ENCODE peak calls at places on chromosomes 13 and 19, in five cellular contexts. W, A, G, I and E are unnamed samples.

GRCh38 chr13:111304603-111305289 is 15.7 kb upstream of the TEX29 start:
- DNase-seq in I (no peak), A (no peak), G (no peak), W (no peak), E (no peak)

GRCh38 chr19:40799558-40800338 is 757 bp downstream of the EGLN2 start:
- DNase-seq in W (no peak), A (no peak), G (peak; percentile 51), I (no peak), E (no peak)

GRCh38 chr19:43598445-43599240 is 2.2 kb downstream of the ZNF576 start:
- DNase-seq in A (no peak), G (no peak), W (no peak), I (no peak), E (no peak)

GRCh38 chr13:62908321-62908720 is 1492.7 kb upstream of the PCDH20 start:
- DNase-seq in I (no peak), G (no peak), W (no peak), A (no peak), E (no peak)

GRCh38 chr13:70893832-70894231 is 785.6 kb upstream of the KLHL1 start:
- DNase-seq in I (no peak), A (no peak), G (no peak), W (no peak), E (no peak)

GRCh38 chr19:40687525-40688016 is 2.9 kb downstream of the NUMBL start:
- DNase-seq in G (no peak), W (no peak), A (no peak), I (no peak), E (no peak)

GRCh38 chr13:109329175-109329574 is 457.2 kb downstream of the IRS2 start:
- DNase-seq in A (no peak), G (no peak), I (no peak), W (no peak), E (no peak)

GRCh38 chr13:98377635-98378378 is 199.1 kb downstream of the STK24 start:
- DNase-seq in A (no peak), W (no peak), I (no peak), G (no peak), E (no peak)

GRCh38 chr19:5023128-5023571 is 54.2 kb downstream of the KDM4B start:
- DNase-seq in A (no peak), W (no peak), I (no peak), G (no peak), E (peak; percentile 83)

GRCh38 chr13:99796175-99796819 is 175.3 kb downstream of the ZIC5 start:
- DNase-seq in I (peak; percentile 66), W (no peak), G (peak; percentile 20), A (no peak), E (no peak)